ENCODE peak calls at places on chromosomes 6 and 20, in four cellular contexts. One of them, this sample, is unnamed.

GRCh38 chr20:20888273-20888656 is 175.8 kb upstream of the RALGAPA2 start:
- DNase-seq in IMR-90: no peak
- DNase-seq in HepG2: no peak
- DNase-seq in K562: no peak
- DNase-seq in this sample: no peak

GRCh38 chr6:142696689-142697088 is 248.3 kb downstream of the HIVEP2 start:
- DNase-seq in IMR-90: no peak
- DNase-seq in HepG2: no peak
- DNase-seq in K562: no peak
- DNase-seq in this sample: no peak

GRCh38 chr6:3414704-3415453 is 42.0 kb downstream of the SLC22A23 start:
- DNase-seq in IMR-90: peak; percentile 75
- DNase-seq in HepG2: peak; percentile 80
- DNase-seq in K562: peak; percentile 73
- DNase-seq in this sample: no peak

GRCh38 chr6:152669894-152670293 is 27.8 kb upstream of the MYCT1 start:
- DNase-seq in IMR-90: peak; percentile 60
- DNase-seq in HepG2: peak; percentile 5
- DNase-seq in K562: no peak
- DNase-seq in this sample: no peak

GRCh38 chr20:38728911-38729642 is 4.8 kb downstream of the SLC32A1 start:
- DNase-seq in IMR-90: no peak
- DNase-seq in HepG2: no peak
- DNase-seq in K562: no peak
- DNase-seq in this sample: no peak

GRCh38 chr6:79570802-79571367 is 33.7 kb upstream of the LCA5 start:
- DNase-seq in IMR-90: peak; percentile 48
- DNase-seq in HepG2: peak; percentile 41
- DNase-seq in K562: peak; percentile 41
- DNase-seq in this sample: no peak

GRCh38 chr6:170345662-170346061 is 39.1 kb downstream of the FAM120B start:
- DNase-seq in IMR-90: peak; percentile 2
- DNase-seq in HepG2: no peak
- DNase-seq in K562: no peak
- DNase-seq in this sample: peak; percentile 17

GRCh38 chr6:16129623-16130243 is 847 bp downstream of the MYLIP start:
- DNase-seq in IMR-90: peak; percentile 5
- DNase-seq in HepG2: no peak
- DNase-seq in K562: no peak
- DNase-seq in this sample: no peak

GRCh38 chr20:58407201-58407873 is 18.3 kb downstream of the VAPB start:
- DNase-seq in IMR-90: peak; percentile 28
- DNase-seq in HepG2: no peak
- DNase-seq in K562: no peak
- DNase-seq in this sample: no peak

GRCh38 chr20:49132995-49133451 is 55.1 kb downstream of the STAU1 start:
- DNase-seq in IMR-90: peak; percentile 79
- DNase-seq in HepG2: peak; percentile 83
- DNase-seq in K562: peak; percentile 40
- DNase-seq in this sample: peak; percentile 28

GRCh38 chr20:36526521-36527011 is 14.8 kb upstream of the MYL9 start:
- DNase-seq in IMR-90: no peak
- DNase-seq in HepG2: no peak
- DNase-seq in K562: no peak
- DNase-seq in this sample: no peak

GRCh38 chr20:62707981-62708521 is 585 bp upstream of the NTSR1 start:
- DNase-seq in IMR-90: no peak
- DNase-seq in HepG2: no peak
- DNase-seq in K562: peak; percentile 43
- DNase-seq in this sample: no peak

GRCh38 chr20:4401601-4402000 is 320.1 kb upstream of the PRND start:
- DNase-seq in IMR-90: peak; percentile 68
- DNase-seq in HepG2: no peak
- DNase-seq in K562: no peak
- DNase-seq in this sample: no peak

GRCh38 chr6:3769610-3770009 is 18.1 kb upstream of the PXDC1 start:
- DNase-seq in IMR-90: peak; percentile 68
- DNase-seq in HepG2: no peak
- DNase-seq in K562: no peak
- DNase-seq in this sample: no peak

DNA sequence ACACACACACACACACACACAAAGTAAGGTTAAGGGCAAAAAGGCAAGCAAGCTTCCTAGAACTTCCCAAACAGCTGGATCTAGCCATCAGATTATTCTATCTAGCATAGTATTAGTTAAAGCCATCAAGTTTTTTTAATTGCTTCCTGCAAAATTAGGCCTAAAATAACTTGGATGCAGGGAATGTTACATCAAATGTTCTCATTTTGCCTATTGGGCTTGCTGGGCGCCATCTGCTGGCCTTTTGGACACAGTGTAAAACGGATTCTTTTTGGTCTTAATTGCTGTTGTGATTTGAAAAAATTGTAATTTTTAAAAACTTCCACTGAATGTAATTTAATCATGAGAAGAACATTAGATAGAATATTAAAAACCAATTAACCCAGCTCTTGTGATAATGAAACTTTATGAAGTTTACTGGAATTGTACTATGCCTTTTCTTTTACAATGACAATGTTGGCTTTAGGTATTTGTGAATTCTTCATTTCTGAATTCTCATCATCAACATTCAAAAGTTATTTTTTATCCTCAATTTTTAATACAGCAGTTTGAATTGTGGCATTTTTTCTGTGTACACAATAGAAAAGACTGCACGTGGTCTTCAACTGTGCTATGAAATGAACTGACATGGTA is 6.8 kb downstream of the MKKS start:
- DNase-seq in IMR-90: peak; percentile 74
- DNase-seq in HepG2: peak; percentile 71
- DNase-seq in K562: peak; percentile 18
- DNase-seq in this sample: no peak
- TF ChIP-seq SMC3 in IMR-90: peak; percentile 93
- TF ChIP-seq SMC3 in HepG2: peak; percentile 98
- TF ChIP-seq SMC3 in K562: peak; percentile 31
- TF ChIP-seq SMC3 in this sample: peak; percentile 82

DNA sequence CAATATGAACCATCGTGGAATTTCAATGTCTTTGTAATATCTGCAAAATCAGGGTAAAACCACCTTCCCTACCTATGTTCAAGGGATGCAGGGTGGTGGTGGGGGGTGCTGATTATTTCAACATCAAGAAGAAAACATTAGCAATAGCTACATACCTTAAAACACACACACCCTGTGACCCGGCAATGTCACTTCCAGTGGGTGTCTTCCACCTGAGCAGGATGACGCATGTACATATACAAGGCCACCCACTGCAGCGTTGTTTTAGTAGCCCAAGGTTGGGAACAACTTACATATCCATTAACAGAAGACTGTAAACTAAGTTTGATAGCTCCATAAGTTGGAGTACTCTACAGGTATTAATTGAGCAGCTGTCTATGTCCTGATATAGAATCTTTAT is 62.6 kb upstream of the SIRPG start:
- DNase-seq in IMR-90: no peak
- DNase-seq in HepG2: no peak
- DNase-seq in K562: no peak
- DNase-seq in this sample: no peak
- TF ChIP-seq SMC3 in IMR-90: no peak
- TF ChIP-seq SMC3 in HepG2: no peak
- TF ChIP-seq SMC3 in K562: no peak
- TF ChIP-seq SMC3 in this sample: no peak

DNA sequence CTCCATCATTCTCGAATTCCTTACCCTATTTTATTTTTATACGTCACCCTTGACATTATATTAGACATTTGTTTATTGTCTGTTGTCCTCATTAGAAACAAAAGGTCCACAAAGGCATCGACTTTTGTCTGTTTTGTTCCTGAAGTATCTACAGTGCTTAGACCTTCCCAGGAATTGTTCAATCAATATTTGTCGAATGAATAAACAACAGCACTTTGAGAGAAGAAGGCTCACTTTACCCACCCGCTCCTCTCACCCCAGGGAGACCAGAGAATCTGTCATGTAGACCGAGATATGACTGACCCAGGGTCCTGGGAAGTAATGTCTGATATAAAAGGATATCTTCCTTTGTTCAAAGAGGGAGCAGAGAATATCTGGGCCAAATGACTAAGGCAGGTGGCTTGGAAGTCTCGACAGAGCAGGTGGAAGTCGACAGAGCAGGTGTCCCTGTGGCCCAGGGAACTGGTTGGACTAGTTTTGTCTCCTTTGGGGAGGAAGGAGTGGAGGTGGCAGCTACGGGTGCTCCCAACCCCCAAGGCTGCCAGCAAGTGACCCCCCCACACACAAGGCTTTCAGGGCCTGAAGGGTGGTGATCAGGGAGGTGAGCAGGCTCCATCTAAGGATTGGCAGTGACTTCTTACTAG is 14.8 kb upstream of the CHMP4B start:
- DNase-seq in IMR-90: no peak
- DNase-seq in HepG2: no peak
- DNase-seq in K562: no peak
- DNase-seq in this sample: no peak
- TF ChIP-seq SMC3 in IMR-90: no peak
- TF ChIP-seq SMC3 in HepG2: no peak
- TF ChIP-seq SMC3 in K562: no peak
- TF ChIP-seq SMC3 in this sample: no peak

GRCh38 chr6:163707385-163708355 is 293.2 kb downstream of the QKI start:
- DNase-seq in IMR-90: no peak
- DNase-seq in HepG2: no peak
- DNase-seq in K562: no peak
- DNase-seq in this sample: no peak
- TF ChIP-seq SMC3 in IMR-90: no peak
- TF ChIP-seq SMC3 in HepG2: no peak
- TF ChIP-seq SMC3 in K562: no peak
- TF ChIP-seq SMC3 in this sample: no peak

DNA sequence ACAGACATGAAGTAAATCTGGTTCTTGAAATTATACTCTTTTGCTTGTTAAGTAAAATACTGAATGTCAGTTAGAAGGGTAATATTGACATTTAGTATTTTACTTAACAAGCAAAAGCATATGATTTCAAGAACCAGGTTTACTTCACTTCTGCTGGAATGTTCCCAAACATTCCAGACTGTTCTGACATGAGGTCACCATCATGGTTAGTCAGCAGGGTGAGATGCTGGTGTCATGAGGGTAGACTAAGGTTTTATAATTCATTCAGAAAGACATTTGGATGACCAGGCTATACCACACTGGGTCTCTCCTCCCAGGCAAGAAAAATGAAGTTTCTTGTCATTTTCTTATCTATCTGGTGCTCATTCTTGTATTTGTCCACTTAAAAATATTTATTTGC is 414.4 kb upstream of the MMS22L start:
- DNase-seq in IMR-90: peak; percentile 61
- DNase-seq in HepG2: no peak
- DNase-seq in K562: no peak
- DNase-seq in this sample: no peak
- TF ChIP-seq SMC3 in IMR-90: no peak
- TF ChIP-seq SMC3 in HepG2: no peak
- TF ChIP-seq SMC3 in K562: no peak
- TF ChIP-seq SMC3 in this sample: no peak

GRCh38 chr6:87518453-87518852 is 45.7 kb downstream of the SLC35A1 start:
- DNase-seq in IMR-90: no peak
- DNase-seq in HepG2: no peak
- DNase-seq in K562: no peak
- DNase-seq in this sample: no peak
- TF ChIP-seq SMC3 in IMR-90: no peak
- TF ChIP-seq SMC3 in HepG2: no peak
- TF ChIP-seq SMC3 in K562: no peak
- TF ChIP-seq SMC3 in this sample: no peak

GRCh38 chr20:45049904-45050471 is 50.9 kb downstream of the KCNS1 start:
- DNase-seq in IMR-90: no peak
- DNase-seq in HepG2: no peak
- DNase-seq in K562: no peak
- DNase-seq in this sample: no peak

GRCh38 chr20:45053441-45054351 is 47.2 kb downstream of the KCNS1 start:
- DNase-seq in IMR-90: no peak
- DNase-seq in HepG2: no peak
- DNase-seq in K562: no peak
- DNase-seq in this sample: no peak

GRCh38 chr20:45055056-45055455 is 45.9 kb downstream of the KCNS1 start:
- DNase-seq in IMR-90: no peak
- DNase-seq in HepG2: no peak
- DNase-seq in K562: no peak
- DNase-seq in this sample: peak; percentile 40

GRCh38 chr20:45051497-45052060 is 49.3 kb downstream of the KCNS1 start:
- DNase-seq in IMR-90: no peak
- DNase-seq in HepG2: no peak
- DNase-seq in K562: no peak
- DNase-seq in this sample: peak; percentile 56

DNA sequence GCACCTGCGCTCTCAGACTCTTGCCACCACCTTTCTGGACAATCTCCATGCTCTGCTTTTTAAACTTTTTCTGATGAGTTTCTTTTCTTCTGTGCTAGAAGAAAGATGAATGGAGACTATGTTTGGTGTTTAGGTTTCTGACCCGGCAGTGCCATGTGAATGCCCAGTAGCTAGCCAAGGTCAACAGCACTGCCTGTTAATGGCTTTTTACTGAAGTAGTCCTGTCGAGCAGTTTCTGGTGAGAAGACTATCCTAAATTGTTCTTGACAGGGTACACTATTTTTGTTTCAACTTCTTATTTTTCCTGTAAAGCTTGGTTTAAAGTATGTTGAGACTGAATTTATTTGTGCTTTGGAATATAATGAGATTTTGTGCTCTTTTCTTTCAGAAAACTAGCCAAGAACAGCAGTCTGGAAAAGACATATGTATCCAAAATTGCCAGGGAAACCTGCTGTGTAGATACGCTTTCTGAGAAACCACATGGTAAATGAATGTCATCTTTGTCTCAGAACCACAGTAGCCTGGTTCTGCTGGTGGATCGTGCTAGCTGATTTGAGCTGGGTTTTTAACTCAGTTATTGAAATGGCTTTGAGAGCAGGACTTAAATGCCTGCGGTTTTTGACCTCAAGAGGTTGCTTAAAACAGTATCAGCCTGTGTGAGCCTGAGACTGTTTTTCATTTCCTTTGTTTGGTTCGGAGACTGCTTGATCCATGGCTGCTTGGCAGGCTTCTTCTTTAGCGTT is 48.1 kb downstream of the KCNS1 start:
- DNase-seq in IMR-90: peak; percentile 81
- DNase-seq in HepG2: no peak
- DNase-seq in K562: no peak
- DNase-seq in this sample: peak; percentile 55
- TF ChIP-seq SMC3 in IMR-90: no peak
- TF ChIP-seq SMC3 in HepG2: no peak
- TF ChIP-seq SMC3 in K562: no peak
- TF ChIP-seq SMC3 in this sample: no peak

This sample was measured in GM12878.